ENCODE peak calls at places on chromosomes 7 and 10, in five cellular contexts. M, U, D, J and F are unnamed samples.

GRCh38 chr10:91043173-91043910 is 122.5 kb upstream of the ANKRD1 start:
- DNase-seq in U (no peak), M (no peak), J (peak), D (peak), F (peak)

GRCh38 chr7:114088541-114088940 is 169.7 kb upstream of the PPP1R3A start:
- DNase-seq in D (no peak), U (no peak), J (no peak), M (no peak), F (no peak)

GRCh38 chr7:778968-779451 is 51.9 kb upstream of the PRKAR1B start:
- DNase-seq in J (peak), D (no peak), M (no peak), U (no peak), F (peak)

GRCh38 chr10:100462709-100463108 is at the start of gene WNT8B:
- DNase-seq in J (no peak), U (no peak), D (no peak), M (no peak), F (no peak)

GRCh38 chr7:157881062-157881771 is 544.4 kb downstream of the DNAJB6 start:
- DNase-seq in M (no peak), J (no peak), D (no peak), U (no peak), F (no peak)

GRCh38 chr7:48634116-48634632 is 290.2 kb upstream of the CDC14C start:
- DNase-seq in J (no peak), M (no peak), D (no peak), U (no peak), F (no peak)

GRCh38 chr10:6665847-6666246 is 85.8 kb upstream of the PRKCQ start:
- DNase-seq in U (no peak), M (no peak), J (no peak), D (no peak), F (no peak)

GRCh38 chr10:47361293-47361692 is 13.1 kb downstream of the RBP3 start:
- DNase-seq in M (no peak), D (peak), J (peak), U (no peak), F (peak)

GRCh38 chr7:2000801-2001321 is 231.9 kb downstream of the MAD1L1 start:
- DNase-seq in D (no peak), M (no peak), J (no peak), U (no peak), F (no peak)